ENCODE peak calls at places on chromosomes 6 and 20, in five cellular contexts. L, H, X, S and P are unnamed samples.

GRCh38 chr6:87029711-87030314 is 65.1 kb downstream of the CGA start:
- DNase-seq in X (peak), H (no peak), S (peak), L (no peak), P (peak)

GRCh38 chr6:35728663-35729348 is 8.0 kb upstream of the ARMC12 start:
- DNase-seq in L (peak), S (no peak), H (peak), X (no peak), P (no peak)

GRCh38 chr20:40463171-40463570 is 225.9 kb downstream of the MAFB start:
- DNase-seq in S (no peak), X (no peak), H (no peak), L (no peak), P (no peak)

GRCh38 chr20:8557711-8558110 is 425.6 kb downstream of the PLCB1 start:
- DNase-seq in H (no peak), S (no peak), L (no peak), X (no peak), P (no peak)

GRCh38 chr20:2751868-2752630 is 48.4 kb downstream of the CPXM1 start:
- DNase-seq in X (no peak), L (no peak), H (peak), S (peak), P (no peak)

GRCh38 chr20:61437280-61438206 is 185.5 kb downstream of the CDH4 start:
- DNase-seq in L (peak), X (peak), S (no peak), H (no peak), P (peak)

GRCh38 chr6:29589423-29590048 is 4.6 kb downstream of the OR2H2 start:
- DNase-seq in L (no peak), H (no peak), S (peak), X (peak), P (no peak)

GRCh38 chr6:168526841-168527281 is 85.9 kb downstream of the SMOC2 start:
- DNase-seq in X (no peak), L (peak), H (no peak), S (no peak), P (no peak)

GRCh38 chr6:134516582-134516981 is 198.7 kb upstream of the SGK1 start:
- DNase-seq in S (no peak), H (no peak), L (no peak), X (no peak), P (no peak)

GRCh38 chr6:119921491-119922010 is 572.0 kb upstream of the MAN1A1 start:
- DNase-seq in H (no peak), S (no peak), X (no peak), L (no peak), P (no peak)

GRCh38 chr20:47747663-47748031 is 37.6 kb downstream of the SULF2 start:
- DNase-seq in H (no peak), X (no peak), S (no peak), L (no peak), P (no peak)

GRCh38 chr6:72987305-72987704 is 238.0 kb downstream of the KHDC1L start:
- DNase-seq in X (no peak), L (no peak), H (no peak), S (no peak), P (no peak)

GRCh38 chr20:36093025-36093803 is 61.3 kb upstream of the EPB41L1 start:
- DNase-seq in S (peak), H (peak), X (no peak), L (peak), P (no peak)

GRCh38 chr20:57076951-57077350 is 189.5 kb downstream of the BMP7 start:
- DNase-seq in X (no peak), H (no peak), L (no peak), S (no peak), P (no peak)

GRCh38 chr20:3068986-3069900 is 2.2 kb upstream of the OXT start:
- DNase-seq in X (no peak), H (no peak), L (no peak), S (no peak), P (no peak)

GRCh38 chr6:53679446-53679933 is 13.9 kb upstream of the KLHL31 start:
- DNase-seq in X (peak), S (peak), H (no peak), L (no peak), P (no peak)

GRCh38 chr6:20454201-20454824 is 52.6 kb downstream of the E2F3 start:
- DNase-seq in S (peak), L (no peak), X (no peak), H (no peak), P (no peak)

GRCh38 chr6:89079611-89080213 is 839 bp upstream of the PNRC1 start:
- DNase-seq in H (peak), S (peak), L (peak), X (peak), P (no peak)

GRCh38 chr6:137309078-137309762 is 90.0 kb upstream of the IFNGR1 start:
- DNase-seq in L (peak), S (peak), H (peak), X (peak), P (peak)

GRCh38 chr6:135475292-135475886 is 22.2 kb downstream of the AHI1 start:
- DNase-seq in L (no peak), H (no peak), X (no peak), S (peak), P (no peak)

GRCh38 chr6:7106752-7107577 is 796 bp upstream of the RREB1 start:
- DNase-seq in X (peak), S (peak), L (peak), H (peak), P (no peak)

GRCh38 chr6:90296346-90297123 is at the start of gene BACH2:
- DNase-seq in X (peak), L (peak), S (peak), H (peak), P (peak)

GRCh38 chr6:151071295-151071694 is 168.5 kb upstream of the AKAP12 start:
- DNase-seq in S (no peak), L (peak), H (peak), X (no peak), P (no peak)

GRCh38 chr6:43669050-43669921 is 18.3 kb downstream of the MRPS18A start:
- DNase-seq in H (peak), S (peak), L (peak), X (no peak), P (no peak)

GRCh38 chr6:132322398-132322797 is 78.9 kb downstream of the MOXD1 start:
- DNase-seq in L (no peak), H (no peak), X (no peak), S (no peak), P (no peak)

GRCh38 chr6:146361367-146361924 is 182.2 kb upstream of the RAB32 start:
- DNase-seq in H (no peak), L (no peak), X (no peak), S (no peak), P (no peak)

DNA sequence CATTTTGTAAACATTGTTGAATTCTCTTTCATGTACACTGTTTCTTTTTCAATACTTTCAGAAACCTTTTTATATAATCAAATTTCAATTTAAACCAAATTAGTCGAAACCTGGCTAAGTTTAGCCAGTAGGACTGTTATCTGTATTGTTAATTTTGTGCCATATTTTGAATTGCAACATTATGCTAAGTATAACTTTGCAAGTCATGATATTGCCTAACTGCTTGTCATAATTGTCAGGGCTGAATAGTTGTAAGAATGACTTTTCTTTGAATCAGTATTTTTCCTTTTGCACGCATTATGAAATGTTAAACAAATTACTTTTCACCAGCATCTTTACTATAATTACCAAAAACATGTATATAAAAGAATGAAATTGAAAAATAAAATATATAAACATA is 82.7 kb downstream of the SAMD3 start:
- DNase-seq in H (no peak), S (no peak), X (no peak), L (no peak), P (no peak)
- H3K27ac ChIP-seq in H (no peak), S (no peak), X (no peak), L (no peak), P (no peak)

DNA sequence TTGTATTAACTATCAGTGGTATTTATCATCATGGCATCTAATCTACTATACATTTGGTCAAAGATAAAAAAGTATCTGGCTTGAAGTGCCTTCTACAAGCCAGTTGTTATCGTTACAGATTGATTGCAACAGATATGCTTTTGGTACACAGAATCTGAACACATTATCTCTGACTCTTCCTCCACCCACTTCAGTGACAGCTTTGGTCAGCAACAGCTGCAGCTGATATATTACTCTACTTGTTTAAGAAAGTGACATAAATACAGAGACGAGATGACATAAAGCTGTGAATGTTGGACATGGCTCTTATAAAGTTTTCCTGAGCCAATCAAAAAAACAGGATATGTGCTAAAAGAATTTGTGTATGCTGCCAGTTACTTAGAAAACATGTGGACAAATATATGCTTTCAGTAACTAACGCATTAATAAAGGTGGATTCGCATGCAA is 77.6 kb downstream of the HIVEP2 start:
- DNase-seq in S (no peak), H (no peak), X (no peak), L (no peak), P (no peak)
- H3K27ac ChIP-seq in S (no peak), H (no peak), X (no peak), L (no peak), P (no peak)

DNA sequence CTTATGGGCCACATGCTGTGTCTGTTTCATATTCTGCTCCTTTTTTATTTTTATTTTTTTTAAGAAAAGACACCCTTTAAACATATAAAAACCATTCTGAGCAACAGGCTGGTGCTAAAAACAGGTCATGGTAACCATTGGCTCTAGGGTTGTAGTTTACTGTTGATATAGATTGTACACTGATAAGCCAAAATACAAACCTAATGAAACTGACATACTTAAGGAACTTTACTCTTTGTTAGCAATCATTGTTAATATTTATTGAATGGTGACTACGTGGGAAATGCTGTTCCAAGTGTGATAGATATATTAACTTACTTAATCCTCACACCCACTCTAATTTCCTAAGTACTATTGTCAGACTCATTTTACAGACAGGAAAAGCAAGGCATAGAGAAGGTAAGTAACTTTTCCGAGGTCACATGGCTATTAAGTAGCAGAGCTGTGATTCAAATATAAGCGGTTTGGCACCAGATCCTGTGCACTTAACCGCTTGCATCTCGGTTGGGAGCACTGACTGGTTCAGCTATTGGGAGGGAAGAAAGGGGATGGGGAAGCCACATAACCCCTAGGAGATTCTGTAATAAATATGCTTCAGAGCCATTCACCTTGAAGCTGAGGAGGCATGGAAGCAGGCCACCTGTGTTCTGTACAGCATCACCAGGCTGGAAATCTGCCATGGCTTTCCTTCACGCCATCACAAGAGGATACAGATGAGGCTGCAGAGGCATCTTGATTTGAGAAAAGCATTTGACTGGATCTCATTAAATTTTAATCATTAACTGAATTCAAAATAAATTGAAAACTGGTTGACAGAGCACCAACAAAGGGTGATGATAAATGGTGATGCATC is 4.9 kb downstream of the TRAF3IP2 start:
- DNase-seq in H (no peak), X (no peak), L (no peak), S (no peak), P (no peak)
- H3K27ac ChIP-seq in H (no peak), X (no peak), L (peak), S (peak), P (peak)

DNA sequence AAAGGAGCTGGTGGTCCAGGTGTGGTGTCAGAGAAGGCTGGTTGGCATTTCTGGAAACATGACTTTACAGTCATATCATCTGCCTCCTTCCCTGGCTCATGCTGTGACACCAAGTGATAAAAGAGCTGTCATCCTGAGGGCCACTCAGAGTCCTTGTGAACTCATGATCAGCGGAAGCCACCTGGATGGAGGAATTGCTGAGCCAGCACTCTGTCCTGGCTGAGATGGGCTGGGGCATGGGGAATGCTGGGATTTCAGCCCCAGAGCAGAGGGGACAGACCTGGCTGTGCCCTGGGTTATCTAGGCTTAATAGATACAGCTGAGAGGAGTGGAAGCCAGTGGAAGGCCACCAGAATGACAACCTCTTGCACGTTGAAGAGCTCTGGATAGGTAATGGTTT is 214.3 kb downstream of the DHX35 start:
- DNase-seq in H (no peak), L (no peak), S (no peak), X (no peak), P (no peak)
- H3K27ac ChIP-seq in H (no peak), L (no peak), S (no peak), X (no peak), P (no peak)

DNA sequence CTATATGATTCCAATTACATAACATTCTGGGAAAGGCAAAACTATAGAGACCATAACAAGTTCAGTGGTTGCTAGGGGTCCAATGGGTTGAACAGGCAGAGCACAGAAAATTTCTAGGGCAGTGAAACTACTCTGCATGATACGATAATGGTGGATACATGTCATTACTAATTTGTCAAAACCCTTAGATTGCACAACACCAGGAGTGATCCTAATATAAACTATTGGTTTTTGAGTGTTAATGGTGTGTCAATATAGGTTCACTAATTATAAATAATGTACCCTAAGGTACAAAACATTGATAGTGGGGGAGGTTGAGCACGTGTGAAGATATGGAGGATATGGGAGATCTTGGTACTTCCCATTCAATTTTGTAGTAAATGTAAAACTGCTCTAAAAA is 42.4 kb upstream of the PLN start:
- DNase-seq in L (no peak), X (no peak), S (no peak), H (no peak), P (no peak)
- H3K27ac ChIP-seq in L (no peak), X (no peak), S (no peak), H (no peak), P (no peak)

GRCh38 chr6:56688521-56688920 is 45.8 kb upstream of the DST start:
- DNase-seq in H (no peak), L (no peak), X (no peak), S (peak), P (no peak)

GRCh38 chr6:56690519-56691200 is 48.0 kb upstream of the DST start:
- DNase-seq in L (no peak), S (no peak), H (no peak), X (peak), P (no peak)

GRCh38 chr6:56691201-56691595 is 48.5 kb upstream of the DST start:
- DNase-seq in H (no peak), X (no peak), L (no peak), S (no peak), P (no peak)

GRCh38 chr6:56689663-56690062 is 47.0 kb upstream of the DST start:
- DNase-seq in L (no peak), H (no peak), X (no peak), S (no peak), P (no peak)

DNA sequence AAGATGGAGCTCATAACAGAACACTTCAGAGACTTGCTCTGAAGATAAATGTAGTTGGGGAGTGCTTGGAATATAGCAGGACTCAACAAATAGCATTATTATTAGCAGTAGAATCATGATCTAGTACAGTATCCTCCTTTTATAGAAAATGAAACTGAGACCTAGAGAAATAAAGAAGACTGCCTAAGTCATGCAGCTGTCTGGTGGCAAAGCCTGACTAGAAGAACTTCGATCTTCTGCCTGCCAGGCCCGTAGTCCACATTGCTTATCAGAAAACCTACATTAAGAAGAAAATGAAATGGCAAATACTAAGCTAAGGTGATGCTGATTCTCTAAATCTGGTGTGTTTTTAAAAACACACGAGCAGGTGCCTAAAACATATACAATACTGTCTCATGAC is 46.4 kb upstream of the DST start:
- DNase-seq in X (no peak), H (no peak), L (no peak), S (no peak), P (no peak)
- H3K27ac ChIP-seq in X (no peak), H (no peak), L (peak), S (peak), P (peak)

GRCh38 chr20:45445805-45446562 is 23.6 kb upstream of the WFDC2 start:
- DNase-seq in H (no peak), S (no peak), X (peak), L (no peak), P (no peak)
- H3K27ac ChIP-seq in H (no peak), S (no peak), X (no peak), L (no peak), P (no peak)

GRCh38 chr6:26183237-26183580 is 96.0 kb downstream of the HFE start:
- DNase-seq in S (no peak), L (no peak), H (no peak), X (no peak), P (no peak)
- H3K27ac ChIP-seq in S (peak), L (peak), H (peak), X (no peak), P (peak)